ENCODE peak calls at places on chromosome 1, in eight cellular contexts. F is AG08396; H is naive thymus-derived CD4-positive, alpha-beta T cell; S is transverse colon; I is A172; K is endothelial cell of umbilical vein; C is Ammon's horn; J is NCI-H226. E is an unnamed sample.

GRCh38 chr1:11792106-11792505 is 13.7 kb downstream of the MTHFR start:
- DNase-seq in F (no peak), H (no peak), S (no peak), I (no peak), K (no peak), C (no peak), J (no peak), E (peak; percentile 63)

GRCh38 chr1:19311503-19311930 is 427 bp downstream of the AKR7A2 start:
- DNase-seq in F (peak; percentile 45), H (no peak), S (no peak), I (no peak), K (no peak), C (no peak), J (no peak), E (peak; percentile 84)

GRCh38 chr1:41870076-41870562 is 48.6 kb downstream of the HIVEP3 start:
- DNase-seq in F (no peak), H (no peak), S (no peak), I (peak; percentile 93), K (peak; percentile 77), C (no peak), J (peak; percentile 73), E (no peak)

GRCh38 chr1:195962051-195962450 is 646.2 kb downstream of the KCNT2 start:
- DNase-seq in F (no peak), H (no peak), S (no peak), I (no peak), K (no peak), C (no peak), J (no peak), E (no peak)

GRCh38 chr1:181251001-181251712 is 162.7 kb downstream of the IER5 start:
- DNase-seq in F (peak; percentile 7), H (no peak), S (no peak), I (peak; percentile 90), K (peak; percentile 75), C (no peak), J (peak; percentile 79), E (no peak)

GRCh38 chr1:30933874-30934252 is 25.3 kb upstream of the SDC3 start:
- DNase-seq in F (peak; percentile 58), H (no peak), S (no peak), I (peak; percentile 14), K (no peak), C (no peak), J (peak; percentile 65), E (no peak)

GRCh38 chr1:152227310-152227928 is 3.4 kb upstream of the HRNR start:
- DNase-seq in F (peak; percentile 36), H (no peak), S (no peak), I (no peak), K (no peak), C (peak; percentile 10), J (peak; percentile 47), E (no peak)

GRCh38 chr1:174825127-174825526 is 174.6 kb upstream of the CACYBP start:
- DNase-seq in F (no peak), H (no peak), S (no peak), I (no peak), K (no peak), C (no peak), J (no peak), E (no peak)